ENCODE peak calls at places on chromosomes 4 and X, in six cellular contexts. P, N, R, E, Y and S are unnamed samples.

GRCh38 chr4:159370316-159370715 is 267.4 kb downstream of the RAPGEF2 start:
- DNase-seq in P (no peak), N (no peak), R (no peak), E (no peak), Y (no peak), S (no peak)

GRCh38 chrX:114905251-114905650 is 112.2 kb downstream of the IL13RA2 start:
- DNase-seq in P (no peak), N (no peak), R (no peak), E (no peak), Y (no peak), S (no peak)

GRCh38 chr4:98997176-98997575 is 1.7 kb downstream of the METAP1 start:
- DNase-seq in P (no peak), N (no peak), R (no peak), E (no peak), Y (no peak), S (no peak)

GRCh38 chr4:95548738-95549245 is at the start of gene UNC5C:
- DNase-seq in P (no peak), N (no peak), R (no peak), E (no peak), Y (peak; percentile 32), S (peak; percentile 80)

GRCh38 chr4:101259876-101260275 is 87.5 kb downstream of the PPP3CA start:
- DNase-seq in P (no peak), N (no peak), R (no peak), E (peak; percentile 32), Y (peak; percentile 66), S (no peak)

GRCh38 chr4:145879598-145879997 is 59.0 kb downstream of the ZNF827 start:
- DNase-seq in P (no peak), N (no peak), R (no peak), E (no peak), Y (no peak), S (no peak)

GRCh38 chrX:26918633-26919032 is 544.5 kb downstream of the PPP4R3C start:
- DNase-seq in P (no peak), N (peak; percentile 23), R (peak; percentile 9), E (no peak), Y (peak; percentile 31), S (peak; percentile 34)

GRCh38 chrX:41922125-41922521 is 1.2 kb downstream of the CASK start:
- DNase-seq in P (no peak), N (no peak), R (no peak), E (no peak), Y (peak; percentile 33), S (peak; percentile 4)

GRCh38 chrX:103941201-103941975 is 21.0 kb upstream of the TMSB15B start:
- DNase-seq in P (peak; percentile 19), N (no peak), R (peak; percentile 28), E (no peak), Y (peak; percentile 37), S (peak; percentile 19)

GRCh38 chrX:127324128-127324527 is 504.6 kb downstream of the PRR32 start:
- DNase-seq in P (no peak), N (no peak), R (no peak), E (no peak), Y (no peak), S (no peak)

GRCh38 chr4:101104264-101105052 is 242.9 kb downstream of the PPP3CA start:
- DNase-seq in P (no peak), N (no peak), R (no peak), E (no peak), Y (peak; percentile 21), S (peak; percentile 25)

GRCh38 chrX:103398321-103398937 is 22.1 kb downstream of the BEX3 start:
- DNase-seq in P (peak; percentile 11), N (peak; percentile 34), R (peak; percentile 61), E (no peak), Y (peak; percentile 73), S (peak; percentile 61)

GRCh38 chr4:157572951-157573350 is 352.4 kb downstream of the GRIA2 start:
- DNase-seq in P (no peak), N (no peak), R (no peak), E (no peak), Y (no peak), S (no peak)

GRCh38 chrX:153595859-153596857 is 2.8 kb downstream of the CCNQ start:
- DNase-seq in P (no peak), N (no peak), R (no peak), E (no peak), Y (no peak), S (peak; percentile 57)

GRCh38 chrX:152601848-152602616 is 35.7 kb upstream of the GABRQ start:
- DNase-seq in P (no peak), N (peak; percentile 1), R (peak; percentile 50), E (no peak), Y (no peak), S (peak; percentile 30)

GRCh38 chr4:173514641-173515217 is 15.3 kb downstream of the HAND2 start:
- DNase-seq in P (no peak), N (no peak), R (no peak), E (no peak), Y (no peak), S (no peak)

GRCh38 chr4:173517781-173518371 is 12.2 kb downstream of the HAND2 start:
- DNase-seq in P (no peak), N (no peak), R (no peak), E (no peak), Y (no peak), S (peak; percentile 50)

GRCh38 chr4:173518419-173519102 is 11.5 kb downstream of the HAND2 start:
- DNase-seq in P (no peak), N (no peak), R (no peak), E (no peak), Y (no peak), S (no peak)

GRCh38 chr4:173515458-173515857 is 14.6 kb downstream of the HAND2 start:
- DNase-seq in P (no peak), N (no peak), R (no peak), E (no peak), Y (no peak), S (no peak)

GRCh38 chr4:173516621-173517612 is 13.1 kb downstream of the HAND2 start:
- DNase-seq in P (no peak), N (no peak), R (no peak), E (no peak), Y (no peak), S (no peak)
- H3K4me3 ChIP-seq in P (no peak overlapping the region), N (no peak overlapping the region), R (no peak overlapping the region), E (no peak overlapping the region), Y (no peak overlapping the region), S (no peak overlapping the region)

DNA sequence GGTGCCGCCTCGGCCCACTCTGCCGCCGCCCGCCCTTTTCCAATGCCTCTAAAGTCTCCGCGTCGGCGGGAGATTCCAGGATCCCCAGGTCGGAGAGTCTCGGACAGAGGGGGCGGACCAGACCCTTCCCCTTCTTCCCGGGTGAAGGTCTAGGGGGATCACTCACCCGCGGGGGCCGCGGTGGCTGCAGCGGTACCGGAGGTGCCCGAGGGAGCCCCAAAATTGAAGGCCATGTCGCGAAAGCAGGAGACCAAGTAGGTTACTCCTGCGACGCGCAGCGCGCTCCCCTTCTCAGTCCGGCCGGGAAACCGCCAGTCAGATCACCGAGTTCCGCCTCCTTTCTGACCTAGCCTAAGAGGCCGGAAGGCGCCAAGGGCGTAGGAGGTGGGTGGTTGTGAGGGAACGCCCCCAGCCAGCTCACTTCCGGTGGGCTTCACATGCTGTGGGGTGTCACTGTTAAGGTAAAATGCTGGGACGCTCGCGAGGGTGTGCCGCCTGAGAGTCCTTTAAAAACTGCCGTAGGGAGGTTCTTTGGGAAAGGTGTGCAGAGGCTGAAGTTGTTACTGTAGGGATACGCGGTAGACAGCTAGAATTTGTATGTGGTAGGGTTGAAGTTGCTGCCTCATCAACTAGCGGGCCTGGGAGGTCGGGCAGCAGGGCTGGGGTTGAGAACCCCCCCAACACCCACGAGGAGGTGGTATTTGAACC is at the start of gene NUP54:
- DNase-seq in P (peak; percentile 85), N (peak; percentile 91), R (peak; percentile 98), E (peak; percentile 92), Y (peak; percentile 97), S (peak; percentile 97)
- TF ChIP-seq POLR2A in P (peak; percentile 70), N (peak; percentile 80), R (peak; percentile 97), E (peak; percentile 95), Y (peak; percentile 64), S (peak; percentile 87)

GRCh38 chrX:124462931-124463330 is 116.6 kb downstream of the SH2D1A start:
- DNase-seq in P (no peak), N (peak; percentile 44), R (no peak), E (no peak), Y (no peak), S (no peak)

GRCh38 chrX:124467202-124467601 is 120.8 kb downstream of the SH2D1A start:
- DNase-seq in P (no peak), N (no peak), R (no peak), E (no peak), Y (no peak), S (peak; percentile 16)
- TF ChIP-seq MYC in P (no peak), N (no peak), R (no peak), E (no peak), Y (no peak), S (no peak)

GRCh38 chr4:40199999-40200880 is 3.4 kb downstream of the RHOH start:
- DNase-seq in P (no peak), N (no peak), R (peak; percentile 83), E (peak; percentile 93), Y (no peak), S (peak; percentile 98)

GRCh38 chr4:40196260-40196659 is 571 bp upstream of the RHOH start:
- DNase-seq in P (no peak), N (no peak), R (no peak), E (no peak), Y (no peak), S (no peak)

GRCh38 chr4:40199179-40199670 is 2.4 kb downstream of the RHOH start:
- DNase-seq in P (no peak), N (no peak), R (peak; percentile 53), E (no peak), Y (no peak), S (no peak)

GRCh38 chr4:40196724-40197281 is at the start of gene RHOH:
- DNase-seq in P (no peak), N (no peak), R (peak; percentile 69), E (no peak), Y (no peak), S (peak; percentile 75)

DNA sequence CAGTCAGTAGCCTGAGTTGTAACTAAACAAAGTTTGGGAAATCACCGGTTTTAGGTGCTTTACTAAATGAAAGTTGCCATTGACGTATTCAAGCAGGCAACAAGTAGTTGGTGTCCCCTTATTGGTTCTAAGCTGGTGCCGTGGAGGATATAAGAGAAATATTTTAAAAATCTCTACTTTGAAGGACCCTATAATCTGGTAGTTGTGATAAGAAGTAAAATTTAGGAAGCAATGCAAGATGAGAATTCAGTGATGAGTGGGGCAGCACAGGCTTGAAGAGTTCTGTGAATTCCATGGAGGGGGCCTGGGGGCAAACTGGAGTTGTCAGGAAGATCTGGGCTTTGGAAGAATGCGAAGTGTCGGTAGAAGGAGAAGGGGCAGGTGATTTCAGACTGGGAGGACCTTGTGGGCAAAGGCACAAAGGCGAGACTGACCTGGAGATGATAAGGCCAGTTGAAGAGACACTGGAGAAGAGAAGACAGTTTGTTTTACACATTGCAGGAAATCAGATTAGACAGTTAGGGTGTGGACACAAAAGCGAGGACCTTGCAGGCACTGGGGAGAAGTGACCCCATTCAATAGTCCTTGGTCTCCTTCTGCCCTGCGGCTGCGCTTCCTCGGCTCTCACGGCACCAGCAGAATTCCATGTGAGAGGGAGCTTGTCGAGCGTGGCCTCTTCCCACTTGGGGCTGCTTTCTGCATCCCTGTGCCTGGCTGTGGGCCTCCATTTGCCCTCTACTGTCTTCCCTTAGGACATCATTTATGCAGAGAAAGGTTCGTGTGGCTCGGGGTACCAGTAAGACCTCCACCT is 1.3 kb downstream of the RHOH start:
- DNase-seq in P (no peak), N (no peak), R (peak; percentile 88), E (no peak), Y (no peak), S (peak; percentile 41)
- H3K4me3 ChIP-seq in P (no peak overlapping the region), N (no peak overlapping the region), R (peak overlapping the region; percentile 50), E (peak overlapping the region; percentile 88), Y (no peak overlapping the region), S (peak overlapping the region; percentile 61)